ENCODE peak calls at places on chromosomes 7 and 10, in ten cellular contexts. One of them, this sample, is unnamed.

GRCh38 chr7:87370660-87371180 is 25.3 kb downstream of the CROT start:
- DNase-seq in left ventricle myocardium superior: no peak
- DNase-seq in fibroblast of the conjunctiva: peak
- DNase-seq in Right ventricle myocardium inferior: no peak
- DNase-seq in NCI-H1436: no peak
- DNase-seq in HT-29: peak
- DNase-seq in RWPE1: no peak
- DNase-seq in fibroblast of pulmonary artery: peak
- DNase-seq in Caco-2: no peak
- DNase-seq in activated naive CD4-positive, alpha-beta T cell: no peak
- DNase-seq in this sample: peak

GRCh38 chr7:151558575-151558974 is 38.9 kb upstream of the RHEB start:
- DNase-seq in left ventricle myocardium superior: no peak
- DNase-seq in NCI-H1436: no peak
- DNase-seq in fibroblast of pulmonary artery: peak
- DNase-seq in activated naive CD4-positive, alpha-beta T cell: no peak
- DNase-seq in Caco-2: no peak
- DNase-seq in RWPE1: no peak
- DNase-seq in HT-29: no peak
- DNase-seq in Right ventricle myocardium inferior: no peak
- DNase-seq in fibroblast of the conjunctiva: peak
- DNase-seq in this sample: no peak

GRCh38 chr7:144048648-144049047 is at the start of gene OR2A5:
- DNase-seq in RWPE1: no peak
- DNase-seq in activated naive CD4-positive, alpha-beta T cell: no peak
- DNase-seq in left ventricle myocardium superior: no peak
- DNase-seq in Caco-2: no peak
- DNase-seq in HT-29: no peak
- DNase-seq in fibroblast of pulmonary artery: no peak
- DNase-seq in Right ventricle myocardium inferior: no peak
- DNase-seq in fibroblast of the conjunctiva: no peak
- DNase-seq in NCI-H1436: peak
- DNase-seq in this sample: no peak

GRCh38 chr10:62635127-62635526 is 169.4 kb upstream of the ADO start:
- DNase-seq in left ventricle myocardium superior: no peak
- DNase-seq in fibroblast of pulmonary artery: no peak
- DNase-seq in RWPE1: no peak
- DNase-seq in fibroblast of the conjunctiva: no peak
- DNase-seq in activated naive CD4-positive, alpha-beta T cell: no peak
- DNase-seq in Right ventricle myocardium inferior: no peak
- DNase-seq in NCI-H1436: no peak
- DNase-seq in HT-29: no peak
- DNase-seq in Caco-2: no peak
- DNase-seq in this sample: no peak

GRCh38 chr7:158657189-158657746 is 47.3 kb downstream of the NCAPG2 start:
- DNase-seq in RWPE1: no peak
- DNase-seq in HT-29: no peak
- DNase-seq in activated naive CD4-positive, alpha-beta T cell: no peak
- DNase-seq in fibroblast of pulmonary artery: no peak
- DNase-seq in left ventricle myocardium superior: no peak
- DNase-seq in Right ventricle myocardium inferior: no peak
- DNase-seq in Caco-2: no peak
- DNase-seq in fibroblast of the conjunctiva: no peak
- DNase-seq in NCI-H1436: no peak
- DNase-seq in this sample: no peak

GRCh38 chr10:119770928-119771327 is 45.1 kb downstream of the INPP5F start:
- DNase-seq in fibroblast of pulmonary artery: peak
- DNase-seq in left ventricle myocardium superior: no peak
- DNase-seq in HT-29: no peak
- DNase-seq in Caco-2: no peak
- DNase-seq in NCI-H1436: no peak
- DNase-seq in RWPE1: no peak
- DNase-seq in activated naive CD4-positive, alpha-beta T cell: no peak
- DNase-seq in fibroblast of the conjunctiva: no peak
- DNase-seq in Right ventricle myocardium inferior: no peak
- DNase-seq in this sample: no peak

GRCh38 chr7:51141451-51141971 is 175.1 kb downstream of the COBL start:
- DNase-seq in Right ventricle myocardium inferior: no peak
- DNase-seq in fibroblast of the conjunctiva: peak
- DNase-seq in RWPE1: peak
- DNase-seq in activated naive CD4-positive, alpha-beta T cell: no peak
- DNase-seq in Caco-2: peak
- DNase-seq in NCI-H1436: peak
- DNase-seq in HT-29: peak
- DNase-seq in fibroblast of pulmonary artery: peak
- DNase-seq in left ventricle myocardium superior: no peak
- DNase-seq in this sample: no peak

GRCh38 chr10:108862691-108863350 is 1060.5 kb downstream of the XPNPEP1 start:
- DNase-seq in Right ventricle myocardium inferior: no peak
- DNase-seq in Caco-2: no peak
- DNase-seq in fibroblast of pulmonary artery: no peak
- DNase-seq in fibroblast of the conjunctiva: no peak
- DNase-seq in activated naive CD4-positive, alpha-beta T cell: no peak
- DNase-seq in RWPE1: no peak
- DNase-seq in NCI-H1436: no peak
- DNase-seq in left ventricle myocardium superior: no peak
- DNase-seq in HT-29: no peak
- DNase-seq in this sample: no peak

GRCh38 chr7:135282621-135283295 is 49.1 kb downstream of the STRA8 start:
- DNase-seq in Right ventricle myocardium inferior: no peak
- DNase-seq in RWPE1: no peak
- DNase-seq in activated naive CD4-positive, alpha-beta T cell: no peak
- DNase-seq in Caco-2: no peak
- DNase-seq in fibroblast of the conjunctiva: no peak
- DNase-seq in HT-29: no peak
- DNase-seq in NCI-H1436: no peak
- DNase-seq in left ventricle myocardium superior: no peak
- DNase-seq in fibroblast of pulmonary artery: peak
- DNase-seq in this sample: peak

GRCh38 chr7:107978815-107979408 is 24.0 kb downstream of the LAMB1 start:
- DNase-seq in Caco-2: peak
- DNase-seq in fibroblast of the conjunctiva: no peak
- DNase-seq in NCI-H1436: no peak
- DNase-seq in activated naive CD4-positive, alpha-beta T cell: no peak
- DNase-seq in RWPE1: no peak
- DNase-seq in Right ventricle myocardium inferior: no peak
- DNase-seq in left ventricle myocardium superior: no peak
- DNase-seq in fibroblast of pulmonary artery: no peak
- DNase-seq in HT-29: no peak
- DNase-seq in this sample: no peak

GRCh38 chr7:32616625-32617024 is 121.3 kb downstream of the AVL9 start:
- DNase-seq in Caco-2: no peak
- DNase-seq in fibroblast of the conjunctiva: peak
- DNase-seq in left ventricle myocardium superior: peak
- DNase-seq in HT-29: peak
- DNase-seq in activated naive CD4-positive, alpha-beta T cell: no peak
- DNase-seq in fibroblast of pulmonary artery: peak
- DNase-seq in RWPE1: peak
- DNase-seq in NCI-H1436: no peak
- DNase-seq in Right ventricle myocardium inferior: peak
- DNase-seq in this sample: no peak

This sample was measured in A673.